ENCODE peak calls at places on chromosomes 3 and 15, in seven cellular contexts. Q is transverse colon, S is GM03348, H is Karpas-422, Y is caudate nucleus, X is NCI-H1092 treated with DMSO at 0.1 percent for 48 hours, G is epithelial cell of esophagus. V is an unnamed sample.

GRCh38 chr3:146421814-146422748 is 47.3 kb downstream of the PLSCR2 start:
- DNase-seq in S (peak; percentile 7), H (no peak), Y (no peak), Q (no peak), X (no peak), G (peak; percentile 85), V (no peak)

GRCh38 chr3:112734718-112735350 is 93.9 kb upstream of the CCDC80 start:
- DNase-seq in G (peak; percentile 81), H (peak; percentile 93), Y (no peak), S (peak; percentile 74), X (peak; percentile 56), Q (peak; percentile 52), V (peak; percentile 62)

GRCh38 chr3:56988458-56988857 is 72.0 kb upstream of the SPATA12 start:
- DNase-seq in S (no peak), G (no peak), Q (no peak), Y (no peak), H (no peak), X (no peak), V (no peak)

GRCh38 chr3:6351752-6352151 is 509.2 kb upstream of the GRM7 start:
- DNase-seq in H (no peak), X (no peak), Q (no peak), S (no peak), G (no peak), Y (no peak), V (no peak)

GRCh38 chr3:168342946-168343856 is 247.5 kb upstream of the GOLIM4 start:
- DNase-seq in S (no peak), X (no peak), Y (no peak), G (no peak), Q (no peak), H (no peak), V (no peak)

GRCh38 chr3:852033-852432 is 240.8 kb upstream of the CNTN6 start:
- DNase-seq in S (no peak), X (no peak), Q (no peak), H (peak; percentile 56), Y (no peak), G (peak; percentile 8), V (no peak)

GRCh38 chr3:17089314-17089700 is 204.6 kb downstream of the PLCL2 start:
- DNase-seq in H (no peak), S (no peak), Y (no peak), X (no peak), Q (no peak), G (no peak), V (no peak)

GRCh38 chr15:77584201-77584600 is 48.5 kb downstream of the LINGO1 start:
- DNase-seq in Y (no peak), Q (no peak), H (peak; percentile 48), X (no peak), G (no peak), S (no peak), V (no peak)

GRCh38 chr3:158742861-158743260 is 10.6 kb upstream of the RARRES1 start:
- DNase-seq in Q (no peak), G (peak; percentile 38), X (no peak), H (no peak), Y (no peak), S (peak; percentile 30), V (no peak)